ENCODE peak calls at places on chromosome 3, in eight cellular contexts. K, V, I, T, J, S, Z and O are unnamed samples.
A peak's percentile ranks its signal among the peaks of the same experiment; 100 is the strongest.

GRCh38 chr3:32238027-32238815 is at the start of gene CMTM8:
- DNase-seq in J (peak; percentile 68), I (peak; percentile 71), K (peak; percentile 63), S (peak; percentile 72), Z (no peak), V (peak; percentile 37), T (peak; percentile 53), O (peak; percentile 39)

GRCh38 chr3:41417574-41417973 is 218.3 kb downstream of the CTNNB1 start:
- DNase-seq in V (no peak), Z (no peak), T (no peak), K (no peak), S (no peak), J (no peak), I (no peak), O (no peak)

GRCh38 chr3:11982341-11982948 is 21.7 kb upstream of the SYN2 start:
- DNase-seq in Z (no peak), K (no peak), J (no peak), I (no peak), S (no peak), V (no peak), T (no peak), O (no peak)

GRCh38 chr3:40054568-40055222 is 245.3 kb downstream of the MYRIP start:
- DNase-seq in V (no peak), J (no peak), K (no peak), T (no peak), S (peak; percentile 80), Z (no peak), I (no peak), O (no peak)

GRCh38 chr3:31432897-31433678 is 99.6 kb upstream of the STT3B start:
- DNase-seq in J (no peak), T (no peak), K (no peak), I (no peak), Z (peak; percentile 44), V (no peak), S (no peak), O (no peak)

GRCh38 chr3:187739561-187740445 is 5.5 kb downstream of the BCL6 start:
- DNase-seq in T (peak; percentile 96), K (peak; percentile 85), Z (no peak), I (peak; percentile 65), V (peak; percentile 97), J (peak; percentile 83), S (peak; percentile 93), O (peak; percentile 81)

GRCh38 chr3:131526801-131527347 is 24.1 kb upstream of the MRPL3 start:
- DNase-seq in J (peak; percentile 66), Z (no peak), I (no peak), V (peak; percentile 55), S (peak; percentile 78), K (peak; percentile 91), T (peak; percentile 85), O (peak; percentile 44)

GRCh38 chr3:195823998-195824397 is 12.3 kb upstream of the MUC4 start:
- DNase-seq in Z (no peak), J (no peak), K (no peak), S (no peak), I (no peak), V (no peak), T (peak; percentile 18), O (no peak)

GRCh38 chr3:106457278-106458210 is 588.7 kb upstream of the CBLB start:
- DNase-seq in V (peak; percentile 94), Z (peak; percentile 77), T (peak; percentile 79), K (no peak), S (peak; percentile 87), J (peak; percentile 24), I (no peak), O (no peak)

GRCh38 chr3:24683511-24684384 is 189.1 kb upstream of the THRB start:
- DNase-seq in K (no peak), T (peak; percentile 80), V (peak; percentile 66), J (no peak), S (peak; percentile 86), I (no peak), Z (peak; percentile 37), O (no peak)

GRCh38 chr3:12227833-12228232 is 61.0 kb upstream of the PPARG start:
- DNase-seq in K (no peak), I (no peak), Z (peak; percentile 78), J (no peak), V (peak; percentile 92), S (peak; percentile 75), T (peak; percentile 92), O (no peak)

GRCh38 chr3:105866656-105867653 is 1.9 kb downstream of the CBLB start:
- DNase-seq in Z (no peak), V (peak; percentile 62), K (no peak), T (peak; percentile 67), S (peak; percentile 62), I (no peak), J (no peak), O (no peak)

GRCh38 chr3:154122096-154122911 is 1.1 kb downstream of the ARHGEF26 start:
- DNase-seq in T (no peak), V (no peak), J (peak; percentile 15), S (peak; percentile 18), Z (no peak), I (no peak), K (peak; percentile 51), O (peak; percentile 25)

GRCh38 chr3:79937567-79937966 is 169.8 kb upstream of the ROBO1 start:
- DNase-seq in S (no peak), J (no peak), V (no peak), K (no peak), I (no peak), Z (peak; percentile 25), T (no peak), O (no peak)

GRCh38 chr3:102530443-102531195 is 95.8 kb downstream of the ZPLD1 start:
- DNase-seq in Z (no peak), I (no peak), V (peak; percentile 21), J (no peak), T (peak; percentile 39), S (peak; percentile 19), K (no peak), O (no peak)

GRCh38 chr3:13877911-13878710 is 1.8 kb downstream of the WNT7A start:
- DNase-seq in T (no peak), K (peak; percentile 29), S (no peak), J (no peak), V (no peak), Z (no peak), I (no peak), O (no peak)

GRCh38 chr3:180698760-180699270 is 19.5 kb upstream of the CCDC39 start:
- DNase-seq in I (no peak), V (no peak), T (no peak), Z (no peak), K (no peak), S (no peak), J (no peak), O (no peak)

GRCh38 chr3:182810574-182811268 is 17.4 kb downstream of the ATP11B start:
- DNase-seq in I (no peak), J (no peak), K (no peak), T (no peak), V (peak; percentile 25), S (peak; percentile 35), Z (no peak), O (no peak)

GRCh38 chr3:13133471-13133981 is 60.3 kb upstream of the IQSEC1 start:
- DNase-seq in K (no peak), J (no peak), Z (no peak), V (no peak), S (no peak), T (no peak), I (no peak), O (no peak)

GRCh38 chr3:75341324-75342067 is 322.6 kb upstream of the FRG2C start:
- DNase-seq in I (peak; percentile 74), Z (no peak), S (peak; percentile 36), K (peak; percentile 70), V (no peak), T (peak; percentile 3), J (no peak), O (no peak)
- TF ChIP-seq CTCF in I (peak; percentile 48), Z (no peak), S (no peak), K (no peak), V (no peak), T (peak; percentile 4), J (no peak), O (no peak)

DNA sequence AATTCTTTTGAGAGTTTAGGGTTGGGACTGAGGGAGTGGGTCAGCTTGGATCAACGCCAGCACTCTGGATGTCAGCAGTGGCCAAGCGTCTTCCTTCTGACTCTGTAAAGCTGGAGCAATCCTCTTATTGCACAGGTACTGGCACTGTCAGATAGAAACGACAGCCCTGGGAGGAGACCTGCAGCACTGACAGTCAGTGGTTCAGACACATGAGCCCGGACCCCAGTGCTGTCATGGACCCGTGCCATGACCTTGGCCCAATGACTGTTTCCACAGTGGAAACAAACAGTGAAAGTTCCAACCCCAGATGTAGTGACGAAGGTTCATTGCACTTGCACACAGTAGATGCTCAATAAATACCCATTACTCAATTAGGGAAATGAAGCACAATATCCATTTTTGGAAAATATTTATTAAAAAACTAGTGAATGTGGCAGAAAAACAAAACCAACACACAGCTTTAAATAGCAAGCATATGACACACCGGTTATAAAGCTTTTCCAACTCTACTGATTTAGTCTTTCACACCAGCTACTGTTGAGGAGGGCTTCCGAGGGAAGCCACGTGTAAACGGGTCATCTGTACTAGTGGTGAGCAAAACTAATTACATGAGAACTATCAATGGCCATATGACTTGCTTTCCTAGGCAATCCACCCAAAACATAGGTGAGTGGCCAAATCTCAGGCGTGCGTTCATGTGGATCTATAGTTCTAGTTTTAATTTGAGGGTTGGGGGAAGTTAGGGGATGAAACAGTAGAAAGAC is 22.1 kb downstream of the SIAH2 start:
- DNase-seq in K (no peak), V (no peak), S (no peak), J (peak; percentile 27), I (no peak), Z (no peak), T (no peak), O (no peak)
- TF ChIP-seq CTCF in K (no peak), V (no peak), S (no peak), J (no peak), I (no peak), Z (no peak), T (no peak), O (no peak)

GRCh38 chr3:117127147-117127546 is 417.6 kb downstream of the TUSC7 start:
- DNase-seq in I (no peak), T (no peak), J (no peak), Z (no peak), V (no peak), K (no peak), S (no peak), O (no peak)
- TF ChIP-seq CTCF in I (no peak), T (no peak), J (no peak), Z (peak; percentile 24), V (no peak), K (no peak), S (no peak), O (peak; percentile 52)

GRCh38 chr3:124780767-124781485 is 50.7 kb downstream of the UMPS start:
- DNase-seq in V (peak; percentile 61), I (peak; percentile 89), K (no peak), Z (no peak), J (peak; percentile 83), T (peak; percentile 90), S (peak; percentile 60), O (no peak)

GRCh38 chr3:124778061-124778460 is 47.8 kb downstream of the UMPS start:
- DNase-seq in I (no peak), Z (no peak), J (no peak), K (no peak), V (no peak), T (no peak), S (no peak), O (no peak)

GRCh38 chr3:124779116-124779515 is 48.9 kb downstream of the UMPS start:
- DNase-seq in Z (no peak), K (no peak), S (no peak), T (no peak), I (no peak), V (no peak), J (no peak), O (no peak)

GRCh38 chr3:124780356-124780755 is 50.1 kb downstream of the UMPS start:
- DNase-seq in T (peak; percentile 96), K (no peak), Z (no peak), V (peak; percentile 85), S (peak; percentile 72), J (peak; percentile 77), I (no peak), O (no peak)

GRCh38 chr3:124779751-124780191 is 49.5 kb downstream of the UMPS start:
- DNase-seq in V (no peak), Z (no peak), T (no peak), I (no peak), K (no peak), J (no peak), S (no peak), O (no peak)
- TF ChIP-seq CTCF in V (no peak), Z (no peak), T (no peak), I (no peak), K (no peak), J (no peak), S (no peak), O (no peak)